ENCODE peak calls at places on chromosome 5, in seven cellular contexts. H is GM12865, A is cardiac fibroblast, S is pancreas, J is fibroblast of mammary gland, V is fibroblast of the aortic adventitia, C is SK-N-SH. O is an unnamed sample.

GRCh38 chr5:33781286-33781685 is 110.5 kb downstream of the ADAMTS12 start:
- DNase-seq in H (peak; percentile 16), A (peak; percentile 91), S (no peak), J (peak; percentile 95), V (peak; percentile 62), C (peak; percentile 3), O (peak; percentile 82)

GRCh38 chr5:172443441-172444109 is 10.8 kb downstream of the SH3PXD2B start:
- DNase-seq in H (no peak), A (peak; percentile 98), S (peak; percentile 65), J (peak; percentile 100), V (peak; percentile 99), C (peak; percentile 67), O (peak; percentile 95)

GRCh38 chr5:103646698-103647614 is 84.4 kb upstream of the NUDT12 start:
- DNase-seq in H (no peak), A (no peak), S (no peak), J (no peak), V (no peak), C (no peak), O (no peak)

GRCh38 chr5:40291338-40291737 is 388.4 kb upstream of the PTGER4 start:
- DNase-seq in H (no peak), A (peak; percentile 68), S (no peak), J (peak; percentile 45), V (peak; percentile 69), C (no peak), O (peak; percentile 55)

GRCh38 chr5:89003563-89004036 is 120.6 kb upstream of the MEF2C start:
- DNase-seq in H (no peak), A (no peak), S (no peak), J (no peak), V (no peak), C (no peak), O (no peak)

GRCh38 chr5:73851782-73852181 is 225.8 kb downstream of the ARHGEF28 start:
- DNase-seq in H (no peak), A (no peak), S (no peak), J (no peak), V (no peak), C (no peak), O (no peak)

GRCh38 chr5:77663081-77663863 is 24.8 kb upstream of the OTP start:
- DNase-seq in H (no peak), A (no peak), S (no peak), J (peak; percentile 49), V (no peak), C (no peak), O (no peak)

GRCh38 chr5:163459465-163459887 is 426 bp downstream of the NUDCD2 start:
- DNase-seq in H (no peak), A (no peak), S (no peak), J (no peak), V (peak; percentile 16), C (no peak), O (peak; percentile 51)

GRCh38 chr5:56501949-56502557 is 268.9 kb upstream of the ANKRD55 start:
- DNase-seq in H (peak; percentile 17), A (no peak), S (no peak), J (no peak), V (peak; percentile 8), C (no peak), O (peak; percentile 47)

GRCh38 chr5:138645778-138646575 is 70.8 kb upstream of the HSPA9 start:
- DNase-seq in H (no peak), A (no peak), S (no peak), J (peak; percentile 10), V (no peak), C (no peak), O (no peak)

GRCh38 chr5:58016329-58016728 is 443.6 kb downstream of the PLK2 start:
- DNase-seq in H (no peak), A (peak; percentile 59), S (no peak), J (peak; percentile 88), V (peak; percentile 28), C (no peak), O (peak; percentile 58)

GRCh38 chr5:53381-54174 is 38.4 kb upstream of the PLEKHG4B start:
- DNase-seq in H (no peak), A (peak; percentile 8), S (peak; percentile 69), J (no peak), V (no peak), C (peak; percentile 82), O (peak; percentile 34)

GRCh38 chr5:175195698-175196656 is 248.0 kb downstream of the DRD1 start:
- DNase-seq in H (no peak), A (no peak), S (no peak), J (peak; percentile 26), V (peak; percentile 62), C (no peak), O (no peak)

GRCh38 chr5:41856644-41857491 is 13.4 kb downstream of the OXCT1 start:
- DNase-seq in H (peak; percentile 80), A (peak; percentile 85), S (peak; percentile 28), J (peak; percentile 79), V (peak; percentile 86), C (peak; percentile 51), O (peak; percentile 88)

GRCh38 chr5:39211773-39212172 is 7.6 kb downstream of the FYB1 start:
- DNase-seq in H (peak; percentile 22), A (no peak), S (no peak), J (no peak), V (no peak), C (no peak), O (no peak)

GRCh38 chr5:8429778-8430758 is 561.1 kb downstream of the MTRR start:
- DNase-seq in H (no peak), A (no peak), S (no peak), J (no peak), V (no peak), C (no peak), O (no peak)

GRCh38 chr5:151581841-151582583 is 9.1 kb downstream of the FAT2 start:
- DNase-seq in H (no peak), A (no peak), S (no peak), J (no peak), V (no peak), C (no peak), O (no peak)

GRCh38 chr5:15222156-15222555 is 277.8 kb upstream of the FBXL7 start:
- DNase-seq in H (no peak), A (no peak), S (no peak), J (no peak), V (no peak), C (no peak), O (peak; percentile 46)

GRCh38 chr5:127092690-127093089 is 19.4 kb upstream of the C5orf63 start:
- DNase-seq in H (no peak), A (peak; percentile 45), S (no peak), J (peak; percentile 80), V (peak; percentile 46), C (peak; percentile 36), O (peak; percentile 66)

GRCh38 chr5:131536211-131536826 is 98.7 kb downstream of the RAPGEF6 start:
- DNase-seq in H (peak; percentile 60), A (peak; percentile 77), S (no peak), J (peak; percentile 67), V (peak; percentile 26), C (no peak), O (peak; percentile 71)

GRCh38 chr5:150562832-150563231 is 54.9 kb downstream of the NDST1 start:
- DNase-seq in H (peak; percentile 56), A (peak; percentile 82), S (no peak), J (peak; percentile 74), V (peak; percentile 66), C (no peak), O (peak; percentile 79)
- TF ChIP-seq CTCF in H (peak; percentile 44), A (peak; percentile 57), S (peak; percentile 16), J (peak; percentile 71), V (peak; percentile 51), C (peak; percentile 66), O (peak; percentile 59)

GRCh38 chr5:53321721-53322120 is 158.7 kb upstream of the FST start:
- DNase-seq in H (no peak), A (no peak), S (no peak), J (no peak), V (no peak), C (no peak), O (no peak)

GRCh38 chr5:53321073-53321472 is 159.4 kb upstream of the FST start:
- DNase-seq in H (no peak), A (no peak), S (no peak), J (no peak), V (no peak), C (no peak), O (no peak)

GRCh38 chr5:53322257-53322656 is 158.2 kb upstream of the FST start:
- DNase-seq in H (no peak), A (peak; percentile 40), S (no peak), J (no peak), V (no peak), C (no peak), O (peak; percentile 48)

GRCh38 chr5:53319306-53319705 is 161.1 kb upstream of the FST start:
- DNase-seq in H (no peak), A (no peak), S (no peak), J (no peak), V (no peak), C (no peak), O (no peak)

DNA sequence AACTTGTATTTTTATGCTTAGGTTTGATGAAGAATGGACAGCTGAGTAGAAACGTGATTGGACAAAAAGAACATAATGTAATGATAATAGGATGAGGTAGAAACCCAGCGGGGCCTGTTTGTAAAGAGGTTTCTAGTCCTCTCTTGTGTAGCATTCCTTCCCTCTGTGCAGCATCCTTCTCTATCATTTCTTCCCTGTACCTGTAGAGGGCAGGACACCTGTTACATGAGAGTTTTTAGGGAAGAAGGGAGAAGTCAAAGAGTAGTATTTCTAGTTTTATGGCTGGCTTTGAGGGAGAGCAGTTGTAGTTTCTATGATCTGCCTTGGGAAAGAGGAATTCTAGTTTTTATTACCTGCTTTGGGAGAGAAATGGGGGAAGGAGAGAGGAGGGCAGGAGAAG is 162.1 kb upstream of the FST start:
- DNase-seq in H (no peak), A (no peak), S (no peak), J (no peak), V (no peak), C (no peak), O (no peak)
- TF ChIP-seq CTCF in H (no peak), A (peak; percentile 8), S (no peak), J (no peak), V (no peak), C (no peak), O (peak; percentile 24)

DNA sequence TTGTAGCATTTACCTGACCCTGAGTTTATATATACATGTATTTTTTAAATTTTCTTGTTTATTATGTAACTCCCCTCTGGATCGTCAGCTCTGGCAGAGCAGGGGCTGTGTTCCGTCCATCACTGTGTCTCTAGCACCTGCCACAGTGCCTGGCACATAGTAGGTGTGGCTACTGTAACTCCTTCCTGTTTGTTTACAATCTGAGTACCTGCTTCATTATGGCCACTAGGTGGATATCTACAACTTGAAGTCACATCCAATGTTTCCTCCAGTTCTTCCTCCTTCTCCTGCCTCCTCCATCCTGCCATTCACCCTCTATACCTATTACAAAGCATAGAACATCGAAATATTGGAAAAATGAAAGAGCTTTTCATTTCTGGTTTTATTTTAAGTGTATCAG is 14.2 kb upstream of the PPP1R2B start:
- DNase-seq in H (peak; percentile 62), A (no peak), S (no peak), J (no peak), V (no peak), C (no peak), O (no peak)
- TF ChIP-seq CTCF in H (peak; percentile 45), A (no peak), S (no peak), J (no peak), V (no peak), C (no peak), O (no peak)

DNA sequence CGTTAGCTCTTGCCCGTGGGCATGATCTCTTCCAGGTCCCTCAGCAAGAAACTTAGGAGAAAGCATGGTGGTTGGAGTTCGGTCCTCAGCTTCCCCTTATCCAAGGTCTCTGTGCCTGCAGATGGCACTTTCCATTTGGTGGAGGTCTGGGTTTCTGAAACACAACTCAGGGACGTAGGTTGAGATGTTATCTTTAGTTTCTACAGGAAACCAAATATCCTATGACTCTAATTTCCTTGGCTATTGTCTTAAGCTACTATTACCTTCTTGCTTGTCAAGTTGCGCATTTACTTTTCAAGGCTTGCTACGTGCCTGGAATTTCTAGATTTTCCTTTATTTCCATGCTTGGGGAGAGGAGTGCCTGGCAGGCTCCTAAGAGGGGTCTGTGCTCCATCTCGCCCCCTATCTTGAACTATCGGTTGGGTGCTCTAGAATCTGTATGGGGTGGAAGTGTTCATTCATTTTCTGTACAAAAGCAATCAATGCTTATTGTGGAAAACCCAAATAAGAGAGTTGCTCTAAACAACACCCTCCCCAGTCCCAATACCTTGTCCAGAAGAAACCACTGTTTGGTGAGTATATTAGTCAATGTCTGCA is 32.9 kb upstream of the KCNIP1 start:
- DNase-seq in H (no peak), A (no peak), S (no peak), J (no peak), V (no peak), C (no peak), O (no peak)
- TF ChIP-seq CTCF in H (no peak), A (no peak), S (no peak), J (no peak), V (no peak), C (no peak), O (no peak)

O was measured in choroid plexus epithelial cell.